ENCODE peak calls at places on chromosomes 4 and X, in nine cellular contexts. K is GM13977; F is NCI-H774; J is cardiac fibroblast; W is NCI-H1694; O is stromal cell of bone marrow; Q is NCI-H2107; P is activated CD4-positive, alpha-beta T cell treated with anti-CD3 and anti-CD28 coated beads, Interleukin-2, amount 10 ng/mL, durations not matched to agents 7 days and 5 days; S is stimulated activated CD4-positive, alpha-beta T cell treated with anti-CD3 and anti-CD28 coated beads, Interleukin-2, amount 100 ng/mL, for 24 hours. V is an unnamed sample.
A peak's percentile ranks its signal among the peaks of the same experiment; 100 is the strongest.

GRCh38 chrX:13151806-13152510 is 107.5 kb upstream of the FAM9C start:
- DNase-seq in K (no peak), F (no peak), J (peak; percentile 38), W (no peak), O (peak; percentile 58), Q (no peak), P (peak; percentile 53), S (no peak), V (no peak)

GRCh38 chr4:150106886-150107285 is 28.6 kb downstream of the DCLK2 start:
- DNase-seq in K (no peak), F (no peak), J (no peak), W (no peak), O (no peak), Q (no peak), P (no peak), S (no peak), V (no peak)

GRCh38 chrX:151954730-151955129 is 19.7 kb downstream of the GABRE start:
- DNase-seq in K (no peak), F (no peak), J (no peak), W (no peak), O (no peak), Q (no peak), P (no peak), S (no peak), V (no peak)

GRCh38 chrX:130575831-130576404 is 174.1 kb downstream of the RBMX2 start:
- DNase-seq in K (peak; percentile 50), F (peak; percentile 18), J (peak; percentile 55), W (peak; percentile 17), O (peak; percentile 13), Q (no peak), P (peak; percentile 20), S (peak; percentile 18), V (peak; percentile 2)

GRCh38 chr4:102139132-102139573 is 206.1 kb downstream of the SLC39A8 start:
- DNase-seq in K (no peak), F (no peak), J (peak; percentile 96), W (no peak), O (peak; percentile 65), Q (no peak), P (no peak), S (no peak), V (no peak)

GRCh38 chr4:148071009-148071408 is 339.1 kb downstream of the ARHGAP10 start:
- DNase-seq in K (no peak), F (no peak), J (no peak), W (no peak), O (no peak), Q (no peak), P (no peak), S (no peak), V (no peak)

GRCh38 chrX:125953769-125954168 is 212.3 kb downstream of the DCAF12L2 start:
- DNase-seq in K (no peak), F (no peak), J (no peak), W (no peak), O (no peak), Q (no peak), P (no peak), S (no peak), V (no peak)

GRCh38 chrX:88886908-88887307 is 139.9 kb downstream of the CPXCR1 start:
- DNase-seq in K (no peak), F (no peak), J (no peak), W (no peak), O (no peak), Q (no peak), P (no peak), S (no peak), V (no peak)

GRCh38 chr4:13543091-13543581 is 1.2 kb downstream of the NKX3-2 start:
- DNase-seq in K (peak; percentile 31), F (no peak), J (no peak), W (no peak), O (no peak), Q (no peak), P (no peak), S (no peak), V (no peak)

GRCh38 chrX:39258331-39258730 is 457.1 kb downstream of the MID1IP1 start:
- DNase-seq in K (no peak), F (peak; percentile 5), J (no peak), W (no peak), O (no peak), Q (no peak), P (no peak), S (no peak), V (no peak)

GRCh38 chrX:53186363-53186762 is 38.6 kb downstream of the KDM5C start:
- DNase-seq in K (no peak), F (no peak), J (peak; percentile 52), W (no peak), O (peak; percentile 2), Q (no peak), P (no peak), S (peak; percentile 32), V (no peak)

GRCh38 chr4:19514276-19515070 is 737.2 kb upstream of the SLIT2 start:
- DNase-seq in K (no peak), F (no peak), J (no peak), W (no peak), O (no peak), Q (no peak), P (no peak), S (no peak), V (no peak)

GRCh38 chr4:158801066-158801465 is 32.2 kb downstream of the FNIP2 start:
- DNase-seq in K (no peak), F (no peak), J (no peak), W (no peak), O (no peak), Q (no peak), P (no peak), S (no peak), V (no peak)

GRCh38 chrX:34987646-34988045 is 45.0 kb downstream of the FAM47B start:
- DNase-seq in K (no peak), F (no peak), J (no peak), W (no peak), O (no peak), Q (no peak), P (no peak), S (no peak), V (no peak)

GRCh38 chr4:48780867-48781219 is 764 bp upstream of the FRYL start:
- DNase-seq in K (peak; percentile 12), F (peak; percentile 47), J (peak; percentile 51), W (no peak), O (no peak), Q (no peak), P (peak; percentile 42), S (peak; percentile 42), V (no peak)

GRCh38 chrX:78375894-78376293 is 48.5 kb upstream of the CYSLTR1 start:
- DNase-seq in K (no peak), F (no peak), J (peak; percentile 25), W (no peak), O (no peak), Q (no peak), P (no peak), S (no peak), V (no peak)

GRCh38 chrX:23902419-23902818 is 5.3 kb downstream of the APOO start:
- DNase-seq in K (peak; percentile 45), F (peak; percentile 27), J (peak; percentile 77), W (peak; percentile 7), O (no peak), Q (peak; percentile 11), P (peak; percentile 16), S (no peak), V (no peak)

GRCh38 chr4:182369211-182369610 is 126.0 kb downstream of the TENM3 start:
- DNase-seq in K (no peak), F (no peak), J (peak; percentile 2), W (no peak), O (peak; percentile 9), Q (no peak), P (no peak), S (no peak), V (peak; percentile 20)

GRCh38 chr4:98658287-98659105 is at the start of gene TSPAN5:
- DNase-seq in K (peak; percentile 88), F (peak; percentile 55), J (peak; percentile 78), W (peak; percentile 39), O (peak; percentile 76), Q (no peak), P (peak; percentile 78), S (peak; percentile 84), V (peak; percentile 79)

GRCh38 chr4:22417408-22417807 is 98.5 kb downstream of the ADGRA3 start:
- DNase-seq in K (no peak), F (no peak), J (no peak), W (no peak), O (no peak), Q (no peak), P (no peak), S (no peak), V (no peak)

GRCh38 chr4:78296261-78296660 is 239.1 kb downstream of the FRAS1 start:
- DNase-seq in K (no peak), F (no peak), J (no peak), W (no peak), O (no peak), Q (no peak), P (no peak), S (no peak), V (no peak)

GRCh38 chr4:113094327-113094726 is 44.9 kb downstream of the ANK2 start:
- DNase-seq in K (no peak), F (no peak), J (no peak), W (no peak), O (no peak), Q (no peak), P (no peak), S (no peak), V (no peak)

GRCh38 chr4:106978046-106978774 is 57.9 kb downstream of the DKK2 start:
- DNase-seq in K (no peak), F (no peak), J (no peak), W (no peak), O (no peak), Q (no peak), P (no peak), S (no peak), V (peak; percentile 12)